ENCODE peak calls at places on chromosome 14, in five cellular contexts. One of them, this sample, is unnamed.

GRCh38 chr14:30754778-30755177 is 119.6 kb upstream of the COCH start:
- DNase-seq in activated gamma-delta T cell: no peak
- DNase-seq in KG1: no peak
- DNase-seq in NCI-H1092 treated with DMSO at 0.1 percent for 48 hours: no peak
- DNase-seq in mucosa of descending colon: no peak
- DNase-seq in this sample: no peak

GRCh38 chr14:91143862-91144261 is 30.0 kb downstream of the DGLUCY start:
- DNase-seq in activated gamma-delta T cell: no peak
- DNase-seq in KG1: no peak
- DNase-seq in NCI-H1092 treated with DMSO at 0.1 percent for 48 hours: no peak
- DNase-seq in mucosa of descending colon: no peak
- DNase-seq in this sample: peak

GRCh38 chr14:33916663-33917565 is 34.0 kb downstream of the EGLN3 start:
- DNase-seq in activated gamma-delta T cell: no peak
- DNase-seq in KG1: no peak
- DNase-seq in NCI-H1092 treated with DMSO at 0.1 percent for 48 hours: no peak
- DNase-seq in mucosa of descending colon: no peak
- DNase-seq in this sample: no peak

GRCh38 chr14:104210548-104211195 is 72.3 kb downstream of the KIF26A start:
- DNase-seq in activated gamma-delta T cell: no peak
- DNase-seq in KG1: no peak
- DNase-seq in NCI-H1092 treated with DMSO at 0.1 percent for 48 hours: no peak
- DNase-seq in mucosa of descending colon: peak
- DNase-seq in this sample: no peak

GRCh38 chr14:41285193-41285748 is 321.4 kb upstream of the LRFN5 start:
- DNase-seq in activated gamma-delta T cell: no peak
- DNase-seq in KG1: peak
- DNase-seq in NCI-H1092 treated with DMSO at 0.1 percent for 48 hours: peak
- DNase-seq in mucosa of descending colon: no peak
- DNase-seq in this sample: peak

GRCh38 chr14:68520637-68521556 is 272.0 kb downstream of the ZFP36L1 start:
- DNase-seq in activated gamma-delta T cell: no peak
- DNase-seq in KG1: no peak
- DNase-seq in NCI-H1092 treated with DMSO at 0.1 percent for 48 hours: no peak
- DNase-seq in mucosa of descending colon: no peak
- DNase-seq in this sample: peak

GRCh38 chr14:92665699-92666110 is 82.7 kb downstream of the LGMN start:
- DNase-seq in activated gamma-delta T cell: no peak
- DNase-seq in KG1: peak
- DNase-seq in NCI-H1092 treated with DMSO at 0.1 percent for 48 hours: no peak
- DNase-seq in mucosa of descending colon: no peak
- DNase-seq in this sample: no peak

GRCh38 chr14:51081209-51081608 is 13.7 kb downstream of the TRIM9 start:
- DNase-seq in activated gamma-delta T cell: no peak
- DNase-seq in KG1: no peak
- DNase-seq in NCI-H1092 treated with DMSO at 0.1 percent for 48 hours: no peak
- DNase-seq in mucosa of descending colon: no peak
- DNase-seq in this sample: no peak

GRCh38 chr14:56555921-56556570 is 23.6 kb upstream of the TMEM260 start:
- DNase-seq in activated gamma-delta T cell: no peak
- DNase-seq in KG1: no peak
- DNase-seq in NCI-H1092 treated with DMSO at 0.1 percent for 48 hours: peak
- DNase-seq in mucosa of descending colon: no peak
- DNase-seq in this sample: no peak

This sample was measured in pancreas.